ENCODE peak calls at places on chromosomes 16 and 17, in seven cellular contexts. J is left ventricle myocardium inferior, V is BE2C, Z is body of pancreas, X is thoracic aorta, S is cardiac muscle cell, Q is esophagus squamous epithelium. R is an unnamed sample.

GRCh38 chr17:81390029-81390428 is 5.2 kb upstream of the BAHCC1 start:
- DNase-seq in X (no peak), J (no peak), Q (no peak), V (no peak), S (no peak), Z (no peak), R (no peak)

GRCh38 chr17:61450641-61451537 is 1.3 kb upstream of the TBX4 start:
- DNase-seq in Z (no peak), J (no peak), S (no peak), V (no peak), Q (no peak), X (no peak), R (no peak)

GRCh38 chr17:80005360-80006338 is 30.0 kb downstream of the TBC1D16 start:
- DNase-seq in Q (no peak), V (peak; percentile 63), X (no peak), Z (peak; percentile 60), J (no peak), S (peak; percentile 64), R (peak; percentile 51)

GRCh38 chr17:65544658-65545057 is 16.8 kb downstream of the AXIN2 start:
- DNase-seq in X (no peak), J (no peak), Z (no peak), S (no peak), V (no peak), Q (no peak), R (no peak)

GRCh38 chr16:23286131-23286532 is 16.0 kb upstream of the SCNN1B start:
- DNase-seq in V (no peak), S (no peak), Z (no peak), J (no peak), X (no peak), Q (no peak), R (no peak)

GRCh38 chr17:27430882-27431491 is 25.3 kb upstream of the KSR1 start:
- DNase-seq in S (peak; percentile 46), V (peak; percentile 50), Q (no peak), J (peak; percentile 28), X (no peak), Z (peak; percentile 35), R (no peak)

GRCh38 chr16:58418601-58419000 is 26.3 kb downstream of the GINS3 start:
- DNase-seq in V (peak; percentile 45), Q (no peak), Z (no peak), J (peak; percentile 74), X (no peak), S (no peak), R (no peak)

GRCh38 chr16:2858245-2859025 is 465 bp upstream of the PRSS22 start:
- DNase-seq in V (no peak), S (no peak), X (no peak), J (no peak), Q (no peak), Z (peak; percentile 94), R (no peak)

GRCh38 chr17:57404073-57404472 is 147.8 kb downstream of the MSI2 start:
- DNase-seq in S (no peak), Z (no peak), V (no peak), Q (no peak), J (no peak), X (no peak), R (no peak)

GRCh38 chr17:10699861-10700260 is 2.5 kb downstream of the ADPRM start:
- DNase-seq in S (no peak), X (no peak), Z (no peak), Q (no peak), J (no peak), V (no peak), R (no peak)

GRCh38 chr17:77499699-77500435 is 359.1 kb downstream of the SEC14L1 start:
- DNase-seq in Q (no peak), X (no peak), V (no peak), Z (no peak), S (no peak), J (no peak), R (no peak)

GRCh38 chr17:43983515-43984411 is 20.7 kb upstream of the NAGS start:
- DNase-seq in J (no peak), Z (peak; percentile 20), S (peak; percentile 54), Q (no peak), X (no peak), V (peak; percentile 43), R (no peak)

GRCh38 chr16:52592778-52593177 is 45.8 kb upstream of the TOX3 start:
- DNase-seq in J (no peak), Q (no peak), S (no peak), V (no peak), Z (no peak), X (no peak), R (no peak)

GRCh38 chr16:2197765-2198164 is 1.4 kb upstream of the CASKIN1 start:
- DNase-seq in S (no peak), V (no peak), Q (no peak), X (no peak), J (no peak), Z (no peak), R (no peak)

GRCh38 chr17:77666881-77667395 is 291.6 kb upstream of the TNRC6C start:
- DNase-seq in X (no peak), S (no peak), Q (no peak), Z (no peak), V (no peak), J (no peak), R (peak; percentile 55)

GRCh38 chr17:80743181-80743771 is 198.6 kb downstream of the RPTOR start:
- DNase-seq in X (no peak), J (no peak), Q (no peak), Z (no peak), V (peak; percentile 38), S (no peak), R (no peak)

GRCh38 chr16:1745181-1745899 is 26.0 kb downstream of the NME3 start:
- DNase-seq in S (no peak), Z (no peak), J (no peak), V (no peak), X (no peak), Q (no peak), R (no peak)

GRCh38 chr16:79651363-79651762 is 50.8 kb upstream of the MAF start:
- DNase-seq in X (peak; percentile 29), S (no peak), V (no peak), Z (no peak), J (peak; percentile 28), Q (no peak), R (no peak)

GRCh38 chr17:9645858-9646555 is 690 bp downstream of the USP43 start:
- DNase-seq in S (peak; percentile 71), V (no peak), X (no peak), Q (no peak), J (peak; percentile 24), Z (peak; percentile 79), R (no peak)

GRCh38 chr17:43217614-43218087 is 6.0 kb downstream of the TMEM106A start:
- DNase-seq in S (no peak), Z (no peak), V (no peak), J (no peak), Q (no peak), X (no peak), R (no peak)

GRCh38 chr16:85306071-85306792 is 194.0 kb upstream of the CIBAR2 start:
- DNase-seq in J (peak; percentile 84), V (no peak), Q (peak; percentile 31), X (peak; percentile 75), Z (peak; percentile 69), S (peak; percentile 65), R (no peak)

GRCh38 chr17:73835605-73836004 is 191.4 kb upstream of the SDK2 start:
- DNase-seq in Q (no peak), J (no peak), S (no peak), Z (no peak), X (no peak), V (no peak), R (no peak)

GRCh38 chr17:78891406-78892061 is 11.5 kb downstream of the CEP295NL start:
- DNase-seq in Z (no peak), X (no peak), J (no peak), Q (no peak), S (no peak), V (no peak), R (no peak)
- H3K4me1 ChIP-seq in Z (peaks cover 12% of the 10 kb centered on the region), X (peaks cover 57% of the 10 kb centered on the region), J (peaks cover 84% of the 10 kb centered on the region), Q (peaks cover 86% of the 10 kb centered on the region), S (no peaks in the 10 kb centered on the region), V (peaks cover 15% of the 10 kb centered on the region), R (peaks cover 3% of the 10 kb centered on the region)

DNA sequence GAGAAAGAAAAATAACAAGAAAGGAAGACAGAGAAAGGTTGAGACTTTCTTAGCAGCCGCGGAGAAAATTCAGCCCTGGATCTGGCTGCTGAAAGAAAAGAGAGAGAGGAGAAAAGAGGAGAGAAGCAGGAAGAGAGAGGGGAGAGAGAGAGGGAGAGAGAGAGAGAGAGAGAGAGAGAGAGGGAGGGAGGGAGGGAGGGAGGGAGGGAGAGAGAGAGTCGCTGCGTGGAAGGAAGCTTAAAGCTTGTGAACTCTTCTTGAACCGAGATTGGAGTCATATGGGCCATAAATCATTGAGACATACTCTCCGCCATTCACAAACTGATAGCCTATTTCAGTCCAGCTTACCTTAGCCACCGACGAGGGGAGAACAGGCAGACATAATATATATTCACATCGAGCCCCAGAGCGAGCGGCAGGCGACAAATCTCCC is 10.3 kb upstream of the HOXB2 start:
- DNase-seq in S (peak; percentile 84), Q (no peak), V (no peak), Z (no peak), X (no peak), J (no peak), R (no peak)
- H3K4me1 ChIP-seq in S (peaks cover 72% of the 10 kb centered on the region), Q (peaks cover 100% of the 10 kb centered on the region), V (no peaks in the 10 kb centered on the region), Z (peaks cover 29% of the 10 kb centered on the region), X (peaks cover 45% of the 10 kb centered on the region), J (peaks cover 19% of the 10 kb centered on the region), R (no peaks in the 10 kb centered on the region)

DNA sequence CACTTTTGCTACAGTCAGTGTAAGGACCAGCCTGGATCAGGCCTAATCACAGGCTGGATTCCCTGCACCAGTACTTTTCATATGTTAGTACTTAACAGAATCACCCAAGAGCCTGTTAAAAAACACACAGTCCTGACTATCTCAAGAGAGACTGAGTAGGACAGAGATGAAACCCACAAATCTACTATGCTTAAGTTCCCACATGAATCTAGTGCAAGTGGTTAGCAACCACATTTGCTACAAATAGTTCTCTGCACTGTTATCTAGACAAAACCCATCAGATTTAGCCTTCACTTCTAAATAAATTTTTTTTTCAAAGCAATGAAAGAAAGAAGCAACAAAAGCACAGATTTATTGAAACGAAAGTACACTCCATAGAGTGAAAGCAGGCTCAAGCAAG is 38.9 kb downstream of the SSH2 start:
- DNase-seq in S (no peak), Z (no peak), Q (no peak), X (no peak), V (no peak), J (no peak), R (no peak)
- H3K4me1 ChIP-seq in S (no peaks in the 10 kb centered on the region), Z (no peaks in the 10 kb centered on the region), Q (no peaks in the 10 kb centered on the region), X (no peaks in the 10 kb centered on the region), V (no peaks in the 10 kb centered on the region), J (no peaks in the 10 kb centered on the region), R (no peaks in the 10 kb centered on the region)

GRCh38 chr17:40538936-40539705 is 26.2 kb downstream of the CCR7 start:
- DNase-seq in Q (no peak), J (no peak), V (no peak), X (no peak), Z (no peak), S (no peak), R (no peak)

GRCh38 chr17:40536731-40537171 is 28.5 kb downstream of the CCR7 start:
- DNase-seq in Q (no peak), X (no peak), V (no peak), S (no peak), Z (no peak), J (no peak), R (no peak)

GRCh38 chr17:40539711-40540411 is 25.4 kb downstream of the CCR7 start:
- DNase-seq in J (no peak), Q (no peak), Z (no peak), S (peak; percentile 47), X (no peak), V (no peak), R (no peak)

GRCh38 chr17:40535924-40536717 is 29.2 kb downstream of the CCR7 start:
- DNase-seq in V (no peak), J (no peak), S (peak; percentile 83), X (no peak), Q (no peak), Z (no peak), R (no peak)

GRCh38 chr17:40538019-40538935 is 27.0 kb downstream of the CCR7 start:
- DNase-seq in X (no peak), Q (no peak), V (no peak), S (no peak), J (peak; percentile 79), Z (peak; percentile 76), R (no peak)
- H3K4me1 ChIP-seq in X (no peaks in the 10 kb centered on the region), Q (peaks cover 100% of the 10 kb centered on the region), V (peaks cover 12% of the 10 kb centered on the region), S (peaks cover 44% of the 10 kb centered on the region), J (peaks cover 96% of the 10 kb centered on the region), Z (peaks cover 45% of the 10 kb centered on the region), R (peaks cover 55% of the 10 kb centered on the region)